ENCODE peak calls at places on chromosomes 1 and 21, in six cellular contexts. One of them, this sample, is unnamed.

GRCh38 chr1:168472244-168472643 is 71.6 kb downstream of the XCL2 start:
- DNase-seq in trophoblast cell: no peak
- DNase-seq in IMR-90: no peak
- DNase-seq in H1: no peak
- DNase-seq in mesenchymal stem cell: no peak
- DNase-seq in H9: no peak
- DNase-seq in this sample: no peak

GRCh38 chr1:194731025-194731424 is 1544.6 kb upstream of the B3GALT2 start:
- DNase-seq in mesenchymal stem cell: no peak
- DNase-seq in H1: no peak
- DNase-seq in trophoblast cell: no peak
- DNase-seq in H9: no peak
- DNase-seq in IMR-90: no peak
- DNase-seq in this sample: no peak

GRCh38 chr21:16563795-16564194 is 834.0 kb downstream of the USP25 start:
- DNase-seq in mesenchymal stem cell: no peak
- DNase-seq in IMR-90: no peak
- DNase-seq in H1: peak; percentile 51
- DNase-seq in trophoblast cell: peak; percentile 46
- DNase-seq in H9: peak; percentile 69
- DNase-seq in this sample: peak; percentile 43

GRCh38 chr1:21703318-21703963 is 34.3 kb upstream of the RAP1GAP start:
- DNase-seq in mesenchymal stem cell: peak; percentile 62
- DNase-seq in H1: no peak
- DNase-seq in IMR-90: peak; percentile 88
- DNase-seq in H9: no peak
- DNase-seq in trophoblast cell: peak; percentile 25
- DNase-seq in this sample: no peak

GRCh38 chr21:31347435-31348032 is 3.5 kb upstream of the TIAM1 start:
- DNase-seq in H9: no peak
- DNase-seq in H1: no peak
- DNase-seq in trophoblast cell: peak; percentile 87
- DNase-seq in mesenchymal stem cell: peak; percentile 31
- DNase-seq in IMR-90: peak; percentile 50
- DNase-seq in this sample: no peak

GRCh38 chr1:154360288-154360687 is 35.0 kb downstream of the ATP8B2 start:
- DNase-seq in H9: no peak
- DNase-seq in H1: no peak
- DNase-seq in IMR-90: no peak
- DNase-seq in trophoblast cell: no peak
- DNase-seq in mesenchymal stem cell: no peak
- DNase-seq in this sample: no peak

GRCh38 chr21:38773108-38774061 is 32.3 kb upstream of the ETS2 start:
- DNase-seq in IMR-90: peak; percentile 99
- DNase-seq in mesenchymal stem cell: peak; percentile 97
- DNase-seq in H1: no peak
- DNase-seq in H9: no peak
- DNase-seq in trophoblast cell: peak; percentile 87
- DNase-seq in this sample: no peak

GRCh38 chr1:82979593-82980230 is 1019.2 kb downstream of the TTLL7 start:
- DNase-seq in H1: no peak
- DNase-seq in trophoblast cell: no peak
- DNase-seq in H9: no peak
- DNase-seq in mesenchymal stem cell: no peak
- DNase-seq in IMR-90: no peak
- DNase-seq in this sample: no peak

GRCh38 chr1:86155061-86155806 is 1.3 kb downstream of the COL24A1 start:
- DNase-seq in H1: peak; percentile 68
- DNase-seq in trophoblast cell: no peak
- DNase-seq in mesenchymal stem cell: peak; percentile 27
- DNase-seq in IMR-90: no peak
- DNase-seq in H9: peak; percentile 68
- DNase-seq in this sample: peak; percentile 14

GRCh38 chr1:23354260-23354659 is 10.2 kb upstream of the HNRNPR start:
- DNase-seq in H1: no peak
- DNase-seq in trophoblast cell: no peak
- DNase-seq in H9: no peak
- DNase-seq in IMR-90: no peak
- DNase-seq in mesenchymal stem cell: no peak
- DNase-seq in this sample: no peak

GRCh38 chr1:17039522-17039921 is 14.3 kb downstream of the SDHB start:
- DNase-seq in trophoblast cell: no peak
- DNase-seq in H1: no peak
- DNase-seq in mesenchymal stem cell: no peak
- DNase-seq in IMR-90: no peak
- DNase-seq in H9: no peak
- DNase-seq in this sample: no peak

GRCh38 chr1:156493749-156494148 is 6.8 kb downstream of the MEF2D start:
- DNase-seq in IMR-90: no peak
- DNase-seq in trophoblast cell: no peak
- DNase-seq in H1: no peak
- DNase-seq in mesenchymal stem cell: no peak
- DNase-seq in H9: no peak
- DNase-seq in this sample: no peak

GRCh38 chr21:43733529-43734071 is 14.7 kb downstream of the PDXK start:
- DNase-seq in IMR-90: peak; percentile 79
- DNase-seq in H1: no peak
- DNase-seq in H9: no peak
- DNase-seq in mesenchymal stem cell: peak; percentile 16
- DNase-seq in trophoblast cell: peak; percentile 20
- DNase-seq in this sample: no peak

GRCh38 chr21:44696572-44696971 is 400 bp upstream of the KRTAP10-12 start:
- DNase-seq in H1: no peak
- DNase-seq in trophoblast cell: no peak
- DNase-seq in IMR-90: no peak
- DNase-seq in H9: no peak
- DNase-seq in mesenchymal stem cell: no peak
- DNase-seq in this sample: no peak

GRCh38 chr1:23343246-23344110 is 606 bp downstream of the HNRNPR start:
- DNase-seq in IMR-90: peak; percentile 82
- DNase-seq in trophoblast cell: peak; percentile 99
- DNase-seq in H1: no peak
- DNase-seq in mesenchymal stem cell: peak; percentile 87
- DNase-seq in H9: peak; percentile 31
- DNase-seq in this sample: no peak

GRCh38 chr1:73749996-73750395 is 448.0 kb downstream of the LRRIQ3 start:
- DNase-seq in IMR-90: no peak
- DNase-seq in H1: no peak
- DNase-seq in H9: no peak
- DNase-seq in trophoblast cell: no peak
- DNase-seq in mesenchymal stem cell: no peak
- DNase-seq in this sample: no peak

GRCh38 chr1:236259043-236259442 is 22.7 kb downstream of the ERO1B start:
- DNase-seq in IMR-90: no peak
- DNase-seq in H9: no peak
- DNase-seq in H1: no peak
- DNase-seq in trophoblast cell: no peak
- DNase-seq in mesenchymal stem cell: no peak
- DNase-seq in this sample: no peak

GRCh38 chr1:206833741-206834140 is 31.7 kb upstream of the IL20 start:
- DNase-seq in trophoblast cell: no peak
- DNase-seq in H9: no peak
- DNase-seq in IMR-90: no peak
- DNase-seq in mesenchymal stem cell: no peak
- DNase-seq in H1: peak; percentile 16
- DNase-seq in this sample: no peak

GRCh38 chr1:50271968-50272578 is 151.2 kb downstream of the DMRTA2 start:
- DNase-seq in IMR-90: no peak
- DNase-seq in trophoblast cell: peak; percentile 50
- DNase-seq in H9: peak; percentile 52
- DNase-seq in mesenchymal stem cell: no peak
- DNase-seq in H1: peak; percentile 70
- DNase-seq in this sample: peak; percentile 20

GRCh38 chr1:211920141-211920572 is 89.6 kb upstream of the LPGAT1 start:
- DNase-seq in trophoblast cell: no peak
- DNase-seq in H9: no peak
- DNase-seq in mesenchymal stem cell: peak; percentile 81
- DNase-seq in H1: no peak
- DNase-seq in IMR-90: peak; percentile 69
- DNase-seq in this sample: no peak

GRCh38 chr1:19029191-19030085 is 73.0 kb upstream of the IFFO2 start:
- DNase-seq in trophoblast cell: peak; percentile 90
- DNase-seq in mesenchymal stem cell: peak; percentile 17
- DNase-seq in H1: no peak
- DNase-seq in IMR-90: no peak
- DNase-seq in H9: no peak
- DNase-seq in this sample: no peak

DNA sequence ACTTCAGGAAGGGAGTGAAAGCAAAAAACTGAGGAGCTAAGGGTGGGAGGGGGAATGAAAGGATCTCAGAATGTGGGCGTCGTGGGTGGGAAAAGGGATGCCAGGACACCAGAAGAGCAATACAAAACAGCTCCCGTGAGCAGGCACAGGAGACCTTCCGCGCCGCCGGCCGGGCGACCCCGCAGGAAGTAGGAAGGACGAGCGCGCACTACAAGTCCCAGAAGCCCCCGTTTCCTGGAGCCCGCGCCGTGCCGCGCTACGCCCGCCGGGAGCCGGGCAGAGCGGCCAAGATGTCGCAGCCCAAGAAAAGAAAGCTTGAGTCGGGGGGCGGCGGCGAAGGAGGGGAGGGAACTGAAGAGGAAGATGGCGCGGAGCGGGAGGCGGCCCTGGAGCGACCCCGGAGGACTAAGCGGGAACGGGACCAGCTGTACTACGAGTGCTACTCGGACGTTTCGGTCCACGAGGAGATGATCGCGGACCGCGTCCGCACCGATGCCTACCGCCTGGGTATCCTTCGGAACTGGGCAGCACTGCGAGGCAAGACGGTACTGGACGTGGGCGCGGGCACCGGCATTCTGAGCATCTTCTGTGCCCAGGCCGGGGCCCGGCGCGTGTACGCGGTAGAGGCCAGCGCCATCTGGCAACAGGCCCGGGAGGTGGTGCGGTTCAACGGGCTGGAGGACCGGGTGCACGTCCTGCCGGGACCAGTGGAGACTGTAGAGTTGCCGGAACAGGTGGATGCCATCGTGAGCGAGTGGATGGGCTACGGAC is at the start of gene PRMT6:
- DNase-seq in IMR-90: peak; percentile 70
- DNase-seq in mesenchymal stem cell: peak; percentile 79
- DNase-seq in H9: peak; percentile 87
- DNase-seq in trophoblast cell: peak; percentile 63
- DNase-seq in H1: peak; percentile 88
- DNase-seq in this sample: peak; percentile 79
- H4K8ac ChIP-seq in IMR-90: peak within 1 kb of the TSS; percentile 99
- H4K8ac ChIP-seq in mesenchymal stem cell: peak within 1 kb of the TSS; percentile 96
- H4K8ac ChIP-seq in H9: peak within 1 kb of the TSS; percentile 35
- H4K8ac ChIP-seq in trophoblast cell: peak within 1 kb of the TSS; percentile 99
- H4K8ac ChIP-seq in H1: peak within 1 kb of the TSS; percentile 98
- H4K8ac ChIP-seq in this sample: peak within 1 kb of the TSS; percentile 52

DNA sequence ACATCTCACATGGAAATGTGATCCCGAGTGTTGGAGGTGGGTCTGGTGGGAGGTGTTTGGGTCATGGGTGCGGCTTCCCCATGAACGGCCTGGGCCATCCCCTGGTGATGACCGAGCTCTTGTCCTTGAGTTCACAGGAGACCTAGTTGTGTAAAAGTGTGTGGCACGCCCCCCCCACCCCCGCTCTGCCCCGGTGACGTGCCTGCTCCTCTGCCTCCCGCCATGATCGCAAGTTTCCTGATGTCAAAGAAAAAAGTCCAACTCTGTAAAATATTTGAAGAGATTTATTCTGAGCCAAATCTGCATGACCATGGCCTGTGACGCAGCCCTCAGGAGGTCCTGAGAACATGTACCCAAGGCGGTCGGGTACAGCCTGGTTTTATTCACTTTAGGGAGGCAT is 125.1 kb upstream of the COL6A1 start:
- DNase-seq in trophoblast cell: no peak
- DNase-seq in H1: no peak
- DNase-seq in H9: peak; percentile 12
- DNase-seq in IMR-90: no peak
- DNase-seq in mesenchymal stem cell: no peak
- DNase-seq in this sample: no peak
- H3K14ac ChIP-seq in trophoblast cell: no peak overlapping the region
- H3K14ac ChIP-seq in H1: no peak overlapping the region
- H3K14ac ChIP-seq in H9: no peak overlapping the region
- H3K14ac ChIP-seq in IMR-90: no peak overlapping the region
- H3K14ac ChIP-seq in mesenchymal stem cell: no peak overlapping the region
- H3K14ac ChIP-seq in this sample: no peak overlapping the region

DNA sequence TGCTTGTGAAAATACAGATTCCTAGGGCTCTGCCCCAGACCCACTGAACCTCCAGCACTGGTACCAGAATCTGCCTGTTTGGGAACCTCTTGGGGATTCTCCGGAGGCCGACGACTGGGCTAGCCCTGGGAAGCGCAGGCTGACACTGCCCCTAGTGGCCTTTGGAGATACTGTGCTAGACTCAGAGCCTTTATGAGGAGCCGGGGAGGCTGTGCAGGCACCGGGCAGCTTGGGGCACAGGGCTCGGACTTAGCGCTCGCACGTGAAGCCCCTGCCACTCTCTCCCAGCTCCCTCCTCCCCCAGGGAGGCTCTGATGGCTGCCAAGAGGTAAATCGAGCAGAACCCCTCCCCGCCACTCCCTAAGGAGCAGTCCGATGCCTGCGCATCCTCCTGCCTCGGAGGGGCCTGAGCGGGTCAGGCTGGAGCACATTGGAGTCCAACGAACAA is 144.6 kb upstream of the TNR start:
- DNase-seq in H1: peak; percentile 89
- DNase-seq in H9: peak; percentile 89
- DNase-seq in mesenchymal stem cell: peak; percentile 69
- DNase-seq in IMR-90: peak; percentile 36
- DNase-seq in trophoblast cell: peak; percentile 83
- DNase-seq in this sample: peak; percentile 67
- H4K91ac ChIP-seq in H1: no peak overlapping the region
- H4K91ac ChIP-seq in H9: no peak overlapping the region
- H4K91ac ChIP-seq in mesenchymal stem cell: peak overlapping the region; percentile 80
- H4K91ac ChIP-seq in IMR-90: no peak overlapping the region
- H4K91ac ChIP-seq in trophoblast cell: no peak overlapping the region
- H4K91ac ChIP-seq in this sample: no peak overlapping the region

GRCh38 chr1:115641762-115642167 is at the start of gene VANGL1:
- DNase-seq in trophoblast cell: peak; percentile 76
- DNase-seq in H1: peak; percentile 77
- DNase-seq in H9: peak; percentile 66
- DNase-seq in IMR-90: peak; percentile 49
- DNase-seq in mesenchymal stem cell: peak; percentile 62
- DNase-seq in this sample: peak; percentile 46
- H4K8ac ChIP-seq in trophoblast cell: peak within 1 kb of the TSS; percentile 88
- H4K8ac ChIP-seq in H1: peak within 1 kb of the TSS; percentile 87
- H4K8ac ChIP-seq in H9: no peak within 1 kb of the TSS
- H4K8ac ChIP-seq in IMR-90: peak within 1 kb of the TSS; percentile 57
- H4K8ac ChIP-seq in mesenchymal stem cell: peak within 1 kb of the TSS; percentile 66
- H4K8ac ChIP-seq in this sample: no peak within 1 kb of the TSS

GRCh38 chr1:27957655-27958054 is 2.1 kb upstream of the XKR8 start:
- DNase-seq in IMR-90: no peak
- DNase-seq in H9: no peak
- DNase-seq in mesenchymal stem cell: no peak
- DNase-seq in H1: no peak
- DNase-seq in trophoblast cell: no peak
- DNase-seq in this sample: no peak
- H3K14ac ChIP-seq in IMR-90: no peak overlapping the region
- H3K14ac ChIP-seq in H9: no peak overlapping the region
- H3K14ac ChIP-seq in mesenchymal stem cell: no peak overlapping the region
- H3K14ac ChIP-seq in H1: no peak overlapping the region
- H3K14ac ChIP-seq in trophoblast cell: no peak overlapping the region
- H3K14ac ChIP-seq in this sample: no peak overlapping the region

This sample was measured in neuronal stem cell.